ENCODE peak calls at places on chromosomes 7 and 10, in nine cellular contexts. R is tibial nerve; B is mesendoderm; G is substantia nigra; S is transverse colon; P is GM23338; W is CD8-positive, alpha-beta memory T cell; F is Peyer's patch; L is A549. H is an unnamed sample.

GRCh38 chr10:79182763-79183467 is 114.1 kb downstream of the ZMIZ1 start:
- DNase-seq in P (no peak), W (no peak), L (no peak), G (no peak), S (no peak), B (no peak), R (no peak), F (no peak), H (no peak)

GRCh38 chr7:82194011-82194410 is 249.6 kb downstream of the CACNA2D1 start:
- DNase-seq in P (no peak), G (no peak), R (no peak), F (no peak), B (no peak), W (no peak), S (no peak), L (peak), H (peak)

GRCh38 chr7:116876664-116877442 is 14.5 kb downstream of the CAPZA2 start:
- DNase-seq in S (peak), P (peak), W (no peak), G (no peak), B (peak), R (peak), F (no peak), L (no peak), H (peak)

GRCh38 chr10:131178956-131179355 is 132.6 kb downstream of the TCERG1L start:
- DNase-seq in L (no peak), R (no peak), G (no peak), P (no peak), F (no peak), W (no peak), S (no peak), B (no peak), H (no peak)

GRCh38 chr7:27151945-27152815 is at the start of gene HOXA3:
- DNase-seq in F (peak), W (no peak), B (no peak), P (peak), G (no peak), R (no peak), L (no peak), S (peak), H (peak)

GRCh38 chr10:83542774-83543291 is 596.5 kb upstream of the GHITM start:
- DNase-seq in B (no peak), W (no peak), P (no peak), G (no peak), S (no peak), R (no peak), F (no peak), L (no peak), H (no peak)

GRCh38 chr7:71846160-71846559 is 566.0 kb downstream of the CALN1 start:
- DNase-seq in P (peak), R (no peak), B (peak), G (no peak), F (no peak), L (no peak), W (no peak), S (no peak), H (no peak)

GRCh38 chr10:3067045-3067858 is at the start of gene PFKP:
- DNase-seq in F (peak), W (peak), S (peak), L (peak), G (peak), P (peak), B (no peak), R (no peak), H (no peak)

GRCh38 chr10:8628351-8628750 is 573.9 kb downstream of the GATA3 start:
- DNase-seq in S (no peak), P (peak), W (no peak), B (peak), F (no peak), R (no peak), G (no peak), L (peak), H (no peak)

GRCh38 chr7:30157217-30157616 is 22.4 kb downstream of the MTURN start:
- DNase-seq in G (no peak), S (no peak), B (no peak), F (no peak), L (no peak), W (no peak), P (no peak), R (no peak), H (no peak)

GRCh38 chr7:148472406-148472805 is 118.2 kb upstream of the C7orf33 start:
- DNase-seq in W (no peak), G (no peak), F (no peak), R (no peak), B (no peak), S (no peak), L (no peak), P (no peak), H (no peak)

GRCh38 chr7:96212474-96212873 is 109.4 kb downstream of the SLC25A13 start:
- DNase-seq in G (no peak), L (no peak), S (no peak), P (no peak), B (no peak), R (no peak), W (no peak), F (no peak), H (no peak)

GRCh38 chr10:101367569-101368453 is 13.8 kb downstream of the BTRC start:
- DNase-seq in W (no peak), G (no peak), S (no peak), L (peak), P (no peak), R (no peak), F (no peak), B (no peak), H (peak)

DNA sequence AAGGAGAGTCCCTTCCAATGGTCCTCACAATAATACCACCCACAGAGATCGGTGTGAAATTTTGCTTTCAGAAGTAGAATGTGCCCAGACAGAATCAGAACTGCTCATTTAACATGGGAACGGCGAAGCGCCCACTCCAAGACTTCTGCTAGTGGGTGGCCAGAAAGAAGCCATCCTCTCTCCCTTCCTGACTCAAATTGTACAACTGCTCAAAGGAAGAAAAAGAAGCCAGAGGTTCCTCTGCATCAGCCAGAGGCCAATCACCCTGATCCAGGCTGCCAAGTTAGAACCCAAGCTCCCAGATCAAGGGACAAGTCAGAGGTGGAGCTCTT is 23.3 kb downstream of the NUDCD3 start:
- DNase-seq in F (no peak), S (no peak), R (no peak), P (no peak), W (no peak), L (no peak), B (no peak), G (no peak), H (no peak)
- H3K27ac ChIP-seq in F (no peak), S (no peak), R (no peak), P (no peak), W (no peak), L (no peak), B (no peak), G (no peak), H (peak)

DNA sequence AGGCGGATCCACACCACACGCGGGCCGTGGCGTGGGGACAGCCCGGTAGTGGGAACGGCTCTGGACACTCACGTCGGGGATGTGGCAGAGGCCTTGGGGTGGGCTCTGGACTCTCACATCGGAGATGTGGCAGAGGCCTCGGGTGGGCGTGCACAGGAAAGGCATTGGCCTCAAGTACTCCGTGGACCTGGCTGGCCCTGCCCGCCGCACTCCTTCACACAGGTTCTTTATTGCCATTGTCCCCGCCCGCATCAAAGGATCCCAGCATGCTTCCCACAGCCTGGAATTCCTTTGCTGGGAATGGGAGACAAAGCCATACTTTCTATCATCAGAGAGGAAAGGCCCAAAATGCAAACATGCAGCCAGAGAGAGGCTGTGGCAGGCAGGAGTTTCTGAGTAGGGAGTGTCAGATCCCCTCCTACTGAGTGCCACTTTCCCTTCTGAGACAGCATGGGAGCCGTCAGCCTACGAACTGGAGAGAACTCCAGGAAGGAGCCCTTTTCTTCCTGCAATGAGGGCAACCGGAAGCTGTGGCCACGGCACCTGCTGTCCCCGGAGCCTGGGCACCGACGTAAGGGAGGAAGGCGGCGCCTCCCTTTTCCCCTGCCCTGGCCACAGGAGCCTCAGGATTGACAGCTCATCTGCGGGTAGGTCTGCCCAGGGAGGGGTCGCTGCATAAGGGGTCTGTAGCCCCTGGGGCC is 51.5 kb downstream of the RBM17 start:
- DNase-seq in W (peak), B (peak), L (no peak), G (no peak), R (no peak), F (peak), S (peak), P (peak), H (no peak)
- H3K27ac ChIP-seq in W (no peak), B (no peak), L (no peak), G (no peak), R (no peak), F (no peak), S (peak), P (no peak), H (no peak)

GRCh38 chr10:34476607-34477006 is 338.5 kb downstream of the PARD3 start:
- DNase-seq in F (no peak), G (no peak), L (no peak), P (no peak), W (no peak), B (no peak), R (no peak), S (no peak), H (no peak)

GRCh38 chr10:34474060-34474376 is 341.1 kb downstream of the PARD3 start:
- DNase-seq in F (no peak), P (no peak), S (no peak), L (peak), R (no peak), W (no peak), B (no peak), G (no peak), H (no peak)

GRCh38 chr10:34473174-34474059 is 341.7 kb downstream of the PARD3 start:
- DNase-seq in F (no peak), W (no peak), L (peak), S (no peak), G (no peak), R (no peak), B (no peak), P (no peak), H (no peak)

GRCh38 chr10:34474555-34474954 is 340.5 kb downstream of the PARD3 start:
- DNase-seq in S (no peak), G (no peak), F (no peak), B (no peak), R (no peak), L (no peak), W (no peak), P (no peak), H (no peak)

GRCh38 chr10:34475222-34475621 is 339.9 kb downstream of the PARD3 start:
- DNase-seq in B (no peak), P (no peak), F (no peak), L (no peak), G (no peak), R (no peak), W (no peak), S (no peak), H (no peak)
- H3K27ac ChIP-seq in B (no peak), P (no peak), F (no peak), L (peak), G (no peak), R (peak), W (no peak), S (no peak), H (no peak)

DNA sequence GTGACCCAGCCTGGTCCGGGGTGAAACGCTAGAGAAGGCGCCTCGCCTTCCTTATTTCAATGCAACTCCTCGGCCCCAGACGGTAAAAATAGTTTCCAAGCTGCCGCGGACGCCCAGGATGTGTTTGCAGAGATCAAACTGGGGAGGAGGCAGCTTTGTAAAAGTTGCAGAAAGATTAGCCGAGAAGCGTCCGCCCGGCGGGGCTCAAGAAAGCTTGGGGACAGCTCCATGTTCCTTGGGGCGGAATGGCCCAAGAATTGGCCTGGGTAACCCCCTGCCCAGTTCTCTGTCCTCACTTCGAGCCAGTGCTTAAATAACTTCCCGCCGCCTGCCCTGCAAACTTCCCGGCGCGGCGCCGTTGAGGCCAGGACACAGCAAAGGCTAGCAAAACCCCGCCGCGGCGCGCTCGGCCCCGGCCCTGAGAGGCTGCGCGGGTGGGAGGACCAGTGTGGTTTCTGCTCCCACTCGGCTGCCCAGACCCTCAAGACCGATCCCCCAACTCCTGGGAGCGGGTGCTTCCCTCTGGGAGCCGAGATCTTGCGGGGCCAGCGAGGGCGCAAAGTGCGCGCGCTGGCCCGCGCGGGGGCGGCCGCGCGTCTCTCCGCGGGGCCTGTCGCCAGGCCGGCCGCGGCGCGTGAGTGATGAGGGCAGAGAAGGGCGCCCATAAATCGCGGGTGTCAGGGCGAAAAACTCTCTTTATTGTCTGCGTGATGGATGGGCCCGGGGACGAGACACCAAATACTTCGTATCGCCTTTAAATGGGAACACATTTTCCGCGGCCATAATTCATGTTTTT is 6.3 kb upstream of the ZNF503 start:
- DNase-seq in P (peak), W (no peak), R (no peak), L (no peak), G (no peak), B (peak), S (peak), F (no peak), H (no peak)
- H3K27ac ChIP-seq in P (no peak), W (no peak), R (peak), L (peak), G (no peak), B (no peak), S (peak), F (peak), H (no peak)

DNA sequence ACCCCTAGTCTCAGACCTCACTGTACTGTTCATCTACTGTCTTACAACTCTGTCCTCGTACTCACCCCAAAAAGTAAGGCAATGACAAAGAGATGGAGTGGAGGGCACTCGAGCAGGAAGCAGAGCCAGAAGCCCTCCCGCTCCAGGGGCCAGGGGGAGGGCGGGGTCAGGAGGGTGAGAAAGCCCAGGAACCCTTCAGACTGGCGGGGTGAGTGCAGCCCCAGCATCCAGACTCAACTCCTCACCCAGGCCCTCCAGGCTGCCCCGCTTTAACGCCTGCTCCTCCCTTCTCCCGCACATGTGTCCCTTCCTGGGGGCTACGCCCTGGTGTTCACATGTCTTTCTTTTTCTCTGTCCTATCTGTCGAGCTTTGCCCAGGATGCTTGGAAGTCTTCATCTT is 66.1 kb downstream of the CALML3 start:
- DNase-seq in P (no peak), G (no peak), B (no peak), L (no peak), R (no peak), S (no peak), W (no peak), F (no peak), H (no peak)
- H3K27ac ChIP-seq in P (no peak), G (no peak), B (no peak), L (peak), R (no peak), S (no peak), W (no peak), F (no peak), H (no peak)

GRCh38 chr10:116382290-116382689 is 45.4 kb upstream of the PNLIPRP3 start:
- DNase-seq in W (no peak), B (no peak), F (no peak), S (no peak), G (no peak), L (no peak), R (no peak), P (no peak), H (no peak)
- H3K27ac ChIP-seq in W (no peak), B (no peak), F (no peak), S (no peak), G (no peak), L (no peak), R (no peak), P (no peak), H (no peak)

GRCh38 chr7:76286842-76287403 is 15.6 kb upstream of the HSPB1 start:
- DNase-seq in S (no peak), F (no peak), L (no peak), W (no peak), B (no peak), P (no peak), R (no peak), G (no peak), H (no peak)
- H3K27ac ChIP-seq in S (no peak), F (no peak), L (no peak), W (no peak), B (no peak), P (no peak), R (no peak), G (no peak), H (no peak)

GRCh38 chr10:125062244-125063208 is 97.8 kb downstream of the CTBP2 start:
- DNase-seq in L (no peak), R (no peak), B (no peak), P (no peak), W (no peak), S (no peak), F (no peak), G (peak), H (no peak)

GRCh38 chr10:125060038-125060437 is 100.3 kb downstream of the CTBP2 start:
- DNase-seq in G (no peak), F (no peak), P (no peak), B (no peak), W (no peak), L (no peak), R (no peak), S (no peak), H (peak)

GRCh38 chr10:125060486-125060850 is 99.9 kb downstream of the CTBP2 start:
- DNase-seq in S (no peak), L (no peak), W (no peak), P (no peak), F (no peak), B (no peak), G (no peak), R (no peak), H (no peak)

GRCh38 chr10:125061557-125062243 is 98.7 kb downstream of the CTBP2 start:
- DNase-seq in B (no peak), P (no peak), S (no peak), L (no peak), W (no peak), F (no peak), G (no peak), R (no peak), H (no peak)

GRCh38 chr10:125060851-125061556 is 99.4 kb downstream of the CTBP2 start:
- DNase-seq in W (peak), S (peak), R (peak), G (peak), F (peak), B (peak), P (peak), L (peak), H (peak)
- H3K27ac ChIP-seq in W (no peak), S (peak), R (peak), G (peak), F (peak), B (no peak), P (peak), L (peak), H (peak)

GRCh38 chr10:122051609-122052385 is 62.8 kb downstream of the TACC2 start:
- DNase-seq in G (no peak), F (no peak), P (peak), L (peak), W (no peak), B (peak), R (peak), S (peak), H (peak)
- H3K27ac ChIP-seq in G (no peak), F (no peak), P (no peak), L (peak), W (no peak), B (no peak), R (peak), S (peak), H (no peak)

H was measured in endothelial cell of umbilical vein.